ENCODE peak calls at places on chromosomes 12 and 14, in seven cellular contexts. T, M, G, O, A, I and E are unnamed samples. For H3K4me1, the result is how much of the 10 kb centered on the place peaks cover.

GRCh38 chr12:247271-247670 is 15.4 kb downstream of the SLC6A13 start:
- DNase-seq in O (no peak), M (no peak), T (no peak), I (no peak), G (no peak), A (no peak), E (no peak)

GRCh38 chr12:42143401-42144173 is 1.1 kb downstream of the GXYLT1 start:
- DNase-seq in I (no peak), G (peak), O (no peak), T (no peak), A (no peak), M (no peak), E (no peak)

GRCh38 chr12:62256408-62257079 is 3.7 kb upstream of the USP15 start:
- DNase-seq in I (no peak), O (no peak), T (no peak), A (no peak), M (no peak), G (peak), E (no peak)

GRCh38 chr12:59808317-59808910 is 212.6 kb downstream of the SLC16A7 start:
- DNase-seq in T (no peak), O (no peak), A (no peak), G (peak), M (no peak), I (no peak), E (no peak)

GRCh38 chr12:6222009-6222702 is 22.0 kb downstream of the CD9 start:
- DNase-seq in T (no peak), G (no peak), I (no peak), A (no peak), O (no peak), M (peak), E (no peak)

GRCh38 chr14:82224610-82225009 is 691.0 kb upstream of the SEL1L start:
- DNase-seq in I (no peak), A (no peak), T (no peak), M (no peak), G (no peak), O (no peak), E (no peak)

GRCh38 chr12:91926810-91927209 is 218.8 kb downstream of the BTG1 start:
- DNase-seq in T (no peak), M (no peak), A (no peak), I (no peak), O (no peak), G (peak), E (no peak)

GRCh38 chr14:35807131-35807961 is 1.7 kb downstream of the RALGAPA1 start:
- DNase-seq in T (no peak), A (no peak), G (no peak), O (no peak), M (no peak), I (no peak), E (no peak)

GRCh38 chr12:30631710-30632109 is 64.0 kb downstream of the IPO8 start:
- DNase-seq in A (no peak), O (peak), I (no peak), M (no peak), G (no peak), T (no peak), E (no peak)

GRCh38 chr12:119235352-119235751 is 56.6 kb downstream of the HSPB8 start:
- DNase-seq in O (no peak), I (no peak), A (no peak), G (no peak), T (no peak), M (no peak), E (no peak)

GRCh38 chr14:61280092-61280525 is 1.0 kb downstream of the TMEM30B start:
- DNase-seq in A (no peak), G (no peak), M (peak), T (no peak), O (peak), I (no peak), E (no peak)

GRCh38 chr14:68639518-68640292 is 153.2 kb downstream of the ZFP36L1 start:
- DNase-seq in I (no peak), A (no peak), G (no peak), O (no peak), T (no peak), M (no peak), E (no peak)

GRCh38 chr14:39266589-39266870 is 32.8 kb downstream of the MIA2 start:
- DNase-seq in A (no peak), T (peak), O (no peak), G (no peak), M (peak), I (peak), E (no peak)

GRCh38 chr14:95137804-95138167 is 19.5 kb downstream of the DICER1 start:
- DNase-seq in I (no peak), T (no peak), O (no peak), A (no peak), G (peak), M (peak), E (no peak)

GRCh38 chr14:64364907-64365306 is 23.2 kb upstream of the MTHFD1 start:
- DNase-seq in O (no peak), M (no peak), G (peak), T (no peak), I (no peak), A (no peak), E (no peak)

GRCh38 chr12:26143291-26143690 is 18.5 kb upstream of the BHLHE41 start:
- DNase-seq in I (no peak), O (no peak), G (no peak), M (no peak), T (no peak), A (no peak), E (no peak)

GRCh38 chr14:105168496-105168978 is at the start of gene JAG2:
- DNase-seq in A (no peak), M (peak), T (peak), G (peak), O (no peak), I (no peak), E (peak)

GRCh38 chr14:79972230-79972629 is 239.1 kb downstream of the DIO2 start:
- DNase-seq in A (no peak), I (no peak), G (no peak), M (no peak), O (no peak), T (no peak), E (no peak)

GRCh38 chr14:38203929-38204716 is 3.6 kb upstream of the SSTR1 start:
- DNase-seq in O (no peak), T (no peak), M (no peak), G (no peak), A (no peak), I (no peak), E (no peak)

GRCh38 chr12:15688838-15689237 is 100.3 kb downstream of the EPS8 start:
- DNase-seq in I (no peak), A (no peak), O (no peak), T (no peak), G (peak), M (no peak), E (no peak)

GRCh38 chr14:24430682-24431568 is 1.2 kb downstream of the KHNYN start:
- DNase-seq in G (peak), I (no peak), A (no peak), T (peak), O (peak), M (peak), E (no peak)

GRCh38 chr12:132700212-132700913 is 10.3 kb upstream of the PGAM5 start:
- DNase-seq in A (no peak), T (no peak), M (no peak), G (peak), I (no peak), O (peak), E (no peak)

GRCh38 chr14:22047105-22047504 is 373.5 kb upstream of the OR4E1 start:
- DNase-seq in A (no peak), I (no peak), G (no peak), T (no peak), M (no peak), O (no peak), E (no peak)

GRCh38 chr14:30754778-30755177 is 119.6 kb upstream of the COCH start:
- DNase-seq in M (no peak), T (no peak), O (no peak), A (no peak), G (no peak), I (no peak), E (no peak)

GRCh38 chr12:54824402-54824801 is 29.9 kb upstream of the MUCL1 start:
- DNase-seq in G (no peak), M (no peak), T (no peak), O (no peak), I (no peak), A (no peak), E (no peak)

GRCh38 chr14:52241102-52241793 is 26.2 kb upstream of the PTGDR start:
- DNase-seq in A (no peak), G (peak), T (no peak), O (no peak), M (no peak), I (no peak), E (no peak)

GRCh38 chr12:109718390-109718789 is 4.8 kb downstream of the FAM222A start:
- DNase-seq in T (no peak), O (peak), M (no peak), G (no peak), I (no peak), A (no peak), E (no peak)

GRCh38 chr12:46110220-46110700 is 119.9 kb upstream of the SCAF11 start:
- DNase-seq in T (peak), A (no peak), M (peak), G (no peak), I (no peak), O (no peak), E (no peak)

GRCh38 chr12:108253540-108253939 is 85.6 kb downstream of the CMKLR1 start:
- DNase-seq in G (no peak), T (no peak), I (no peak), A (no peak), O (no peak), M (no peak), E (no peak)

GRCh38 chr12:78818487-78818886 is 46.1 kb upstream of the SYT1 start:
- DNase-seq in A (no peak), T (no peak), G (no peak), I (no peak), O (no peak), M (no peak), E (no peak)
- H3K4me3 ChIP-seq in A (no peak), T (no peak), G (no peak), I (no peak), O (no peak), M (no peak), E (no peak)

GRCh38 chr14:92397839-92398564 is 75.0 kb downstream of the SLC24A4 start:
- DNase-seq in G (no peak), A (no peak), O (peak), T (no peak), M (no peak), I (no peak), E (no peak)
- H3K4me1 ChIP-seq in G (under half), A (under half), O (half or more), T (under half), M (under half), I (under half), E (under half)

GRCh38 chr12:89156862-89157262 is 195.4 kb downstream of the DUSP6 start:
- DNase-seq in A (no peak), M (no peak), O (no peak), I (no peak), T (no peak), G (peak), E (no peak)

GRCh38 chr12:89153341-89153740 is 199.0 kb downstream of the DUSP6 start:
- DNase-seq in A (no peak), I (no peak), O (no peak), G (no peak), M (no peak), T (no peak), E (no peak)

GRCh38 chr12:89157413-89157812 is 194.9 kb downstream of the DUSP6 start:
- DNase-seq in I (no peak), M (no peak), O (no peak), G (no peak), A (no peak), T (no peak), E (no peak)

GRCh38 chr12:89156324-89156723 is 196.0 kb downstream of the DUSP6 start:
- DNase-seq in O (no peak), M (no peak), A (no peak), G (no peak), I (no peak), T (no peak), E (no peak)

GRCh38 chr12:89154743-89155530 is 197.4 kb downstream of the DUSP6 start:
- DNase-seq in M (no peak), A (no peak), I (no peak), T (no peak), G (peak), O (no peak), E (no peak)
- TF ChIP-seq CTCF in M (no peak), A (no peak), I (no peak), T (no peak), G (peak), O (no peak), E (no peak)

GRCh38 chr14:50529288-50530179 is 2.8 kb downstream of the MAP4K5 start:
- DNase-seq in I (no peak), T (no peak), M (no peak), O (no peak), G (no peak), A (no peak), E (no peak)
- H3K4me3 ChIP-seq in I (no peak), T (no peak), M (no peak), O (peak), G (no peak), A (no peak), E (no peak)